ENCODE peak calls at places on chromosomes 13 and 19, in ten cellular contexts. One of them, this sample, is unnamed. For H3K4me1, the result is how much of the 10 kb centered on the place peaks cover.

GRCh38 chr19:4208385-4209094 is 20.8 kb upstream of the EBI3 start:
- DNase-seq in transverse colon: peak
- DNase-seq in suprapubic skin: no peak
- DNase-seq in H1: no peak
- DNase-seq in SK-N-SH: peak
- DNase-seq in ovary: no peak
- DNase-seq in GM12878: no peak
- DNase-seq in upper lobe of left lung: no peak
- DNase-seq in tibial nerve: no peak
- DNase-seq in A549: peak
- DNase-seq in this sample: no peak

GRCh38 chr13:38960175-38960574 is 30.5 kb downstream of the STOML3 start:
- DNase-seq in transverse colon: no peak
- DNase-seq in suprapubic skin: no peak
- DNase-seq in H1: no peak
- DNase-seq in SK-N-SH: no peak
- DNase-seq in ovary: no peak
- DNase-seq in GM12878: no peak
- DNase-seq in upper lobe of left lung: no peak
- DNase-seq in tibial nerve: no peak
- DNase-seq in A549: no peak
- DNase-seq in this sample: no peak

GRCh38 chr13:47858042-47858677 is 142.9 kb downstream of the SUCLA2 start:
- DNase-seq in transverse colon: no peak
- DNase-seq in suprapubic skin: no peak
- DNase-seq in H1: no peak
- DNase-seq in SK-N-SH: no peak
- DNase-seq in ovary: no peak
- DNase-seq in GM12878: no peak
- DNase-seq in upper lobe of left lung: no peak
- DNase-seq in tibial nerve: no peak
- DNase-seq in A549: no peak
- DNase-seq in this sample: no peak

GRCh38 chr13:50378513-50378970 is 363.3 kb downstream of the KCNRG start:
- DNase-seq in transverse colon: no peak
- DNase-seq in suprapubic skin: no peak
- DNase-seq in H1: no peak
- DNase-seq in SK-N-SH: no peak
- DNase-seq in ovary: no peak
- DNase-seq in GM12878: no peak
- DNase-seq in upper lobe of left lung: no peak
- DNase-seq in tibial nerve: no peak
- DNase-seq in A549: no peak
- DNase-seq in this sample: peak

GRCh38 chr19:36417752-36418286 is 625 bp downstream of the ZFP82 start:
- DNase-seq in transverse colon: no peak
- DNase-seq in suprapubic skin: no peak
- DNase-seq in H1: no peak
- DNase-seq in SK-N-SH: no peak
- DNase-seq in ovary: no peak
- DNase-seq in GM12878: no peak
- DNase-seq in upper lobe of left lung: peak
- DNase-seq in tibial nerve: no peak
- DNase-seq in A549: no peak
- DNase-seq in this sample: no peak

GRCh38 chr13:59747529-59747928 is 416.2 kb downstream of the DIAPH3 start:
- DNase-seq in transverse colon: no peak
- DNase-seq in suprapubic skin: no peak
- DNase-seq in H1: no peak
- DNase-seq in SK-N-SH: no peak
- DNase-seq in ovary: no peak
- DNase-seq in GM12878: no peak
- DNase-seq in upper lobe of left lung: no peak
- DNase-seq in tibial nerve: no peak
- DNase-seq in A549: no peak
- DNase-seq in this sample: no peak

GRCh38 chr13:101700598-101700997 is 248.1 kb downstream of the ITGBL1 start:
- DNase-seq in transverse colon: no peak
- DNase-seq in suprapubic skin: no peak
- DNase-seq in H1: no peak
- DNase-seq in SK-N-SH: no peak
- DNase-seq in ovary: no peak
- DNase-seq in GM12878: no peak
- DNase-seq in upper lobe of left lung: no peak
- DNase-seq in tibial nerve: no peak
- DNase-seq in A549: no peak
- DNase-seq in this sample: no peak

GRCh38 chr19:31610036-31610435 is 260.8 kb upstream of the TSHZ3 start:
- DNase-seq in transverse colon: no peak
- DNase-seq in suprapubic skin: no peak
- DNase-seq in H1: no peak
- DNase-seq in SK-N-SH: no peak
- DNase-seq in ovary: no peak
- DNase-seq in GM12878: no peak
- DNase-seq in upper lobe of left lung: no peak
- DNase-seq in tibial nerve: no peak
- DNase-seq in A549: no peak
- DNase-seq in this sample: no peak

GRCh38 chr19:41753159-41753558 is 2.2 kb upstream of the CEACAM6 start:
- DNase-seq in transverse colon: peak
- DNase-seq in suprapubic skin: no peak
- DNase-seq in H1: no peak
- DNase-seq in SK-N-SH: peak
- DNase-seq in ovary: no peak
- DNase-seq in GM12878: no peak
- DNase-seq in upper lobe of left lung: peak
- DNase-seq in tibial nerve: no peak
- DNase-seq in A549: peak
- DNase-seq in this sample: no peak

GRCh38 chr19:21824679-21825078 is 11.3 kb downstream of the ZNF43 start:
- DNase-seq in transverse colon: no peak
- DNase-seq in suprapubic skin: no peak
- DNase-seq in H1: no peak
- DNase-seq in SK-N-SH: no peak
- DNase-seq in ovary: no peak
- DNase-seq in GM12878: no peak
- DNase-seq in upper lobe of left lung: no peak
- DNase-seq in tibial nerve: no peak
- DNase-seq in A549: no peak
- DNase-seq in this sample: no peak

GRCh38 chr13:110560606-110561334 is 752 bp downstream of the RAB20 start:
- DNase-seq in transverse colon: peak
- DNase-seq in suprapubic skin: no peak
- DNase-seq in H1: no peak
- DNase-seq in SK-N-SH: peak
- DNase-seq in ovary: no peak
- DNase-seq in GM12878: no peak
- DNase-seq in upper lobe of left lung: no peak
- DNase-seq in tibial nerve: no peak
- DNase-seq in A549: no peak
- DNase-seq in this sample: no peak

GRCh38 chr13:27201661-27202060 is 30.1 kb upstream of the USP12 start:
- DNase-seq in transverse colon: no peak
- DNase-seq in suprapubic skin: no peak
- DNase-seq in H1: no peak
- DNase-seq in SK-N-SH: no peak
- DNase-seq in ovary: no peak
- DNase-seq in GM12878: no peak
- DNase-seq in upper lobe of left lung: no peak
- DNase-seq in tibial nerve: no peak
- DNase-seq in A549: no peak
- DNase-seq in this sample: no peak
- TF ChIP-seq EP300 in transverse colon: no peak
- TF ChIP-seq EP300 in suprapubic skin: no peak
- TF ChIP-seq EP300 in H1: no peak
- TF ChIP-seq EP300 in SK-N-SH: no peak
- TF ChIP-seq EP300 in ovary: no peak
- TF ChIP-seq EP300 in GM12878: no peak
- TF ChIP-seq EP300 in upper lobe of left lung: no peak
- TF ChIP-seq EP300 in tibial nerve: no peak
- TF ChIP-seq EP300 in A549: no peak
- TF ChIP-seq EP300 in this sample: no peak

GRCh38 chr13:97279079-97279411 is 56.9 kb downstream of the MBNL2 start:
- DNase-seq in transverse colon: no peak
- DNase-seq in suprapubic skin: no peak
- DNase-seq in H1: no peak
- DNase-seq in SK-N-SH: no peak
- DNase-seq in ovary: no peak
- DNase-seq in GM12878: no peak
- DNase-seq in upper lobe of left lung: no peak
- DNase-seq in tibial nerve: no peak
- DNase-seq in A549: no peak
- DNase-seq in this sample: no peak

GRCh38 chr13:97279913-97280312 is 57.8 kb downstream of the MBNL2 start:
- DNase-seq in transverse colon: no peak
- DNase-seq in suprapubic skin: no peak
- DNase-seq in H1: no peak
- DNase-seq in SK-N-SH: no peak
- DNase-seq in ovary: no peak
- DNase-seq in GM12878: no peak
- DNase-seq in upper lobe of left lung: no peak
- DNase-seq in tibial nerve: no peak
- DNase-seq in A549: no peak
- DNase-seq in this sample: no peak

GRCh38 chr13:97281028-97281427 is 58.9 kb downstream of the MBNL2 start:
- DNase-seq in transverse colon: no peak
- DNase-seq in suprapubic skin: no peak
- DNase-seq in H1: no peak
- DNase-seq in SK-N-SH: no peak
- DNase-seq in ovary: no peak
- DNase-seq in GM12878: no peak
- DNase-seq in upper lobe of left lung: no peak
- DNase-seq in tibial nerve: no peak
- DNase-seq in A549: no peak
- DNase-seq in this sample: no peak

GRCh38 chr13:97278395-97279078 is 56.4 kb downstream of the MBNL2 start:
- DNase-seq in transverse colon: no peak
- DNase-seq in suprapubic skin: no peak
- DNase-seq in H1: no peak
- DNase-seq in SK-N-SH: no peak
- DNase-seq in ovary: no peak
- DNase-seq in GM12878: no peak
- DNase-seq in upper lobe of left lung: no peak
- DNase-seq in tibial nerve: no peak
- DNase-seq in A549: no peak
- DNase-seq in this sample: no peak

DNA sequence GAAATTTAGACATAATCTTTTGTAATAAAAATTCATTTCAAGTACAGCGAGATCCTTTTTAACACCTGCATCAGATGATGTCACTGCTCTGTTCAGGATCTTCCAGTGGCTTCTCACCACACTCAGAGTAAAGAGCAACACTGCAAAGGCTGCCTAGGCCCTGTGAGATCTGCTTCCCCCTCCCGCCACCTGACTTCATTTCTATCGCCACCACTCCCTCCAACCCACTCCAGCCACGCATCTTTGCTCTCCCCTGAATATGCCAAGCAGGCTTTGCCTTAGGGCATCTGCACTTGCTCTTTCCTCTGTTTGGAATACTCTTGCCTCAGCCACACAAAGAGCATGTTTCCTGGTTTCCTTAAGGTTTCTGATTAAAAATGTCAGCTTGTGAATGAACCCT is 58.3 kb downstream of the MBNL2 start:
- DNase-seq in transverse colon: no peak
- DNase-seq in suprapubic skin: no peak
- DNase-seq in H1: no peak
- DNase-seq in SK-N-SH: peak
- DNase-seq in ovary: no peak
- DNase-seq in GM12878: no peak
- DNase-seq in upper lobe of left lung: no peak
- DNase-seq in tibial nerve: no peak
- DNase-seq in A549: no peak
- DNase-seq in this sample: no peak
- H3K4me1 ChIP-seq in transverse colon: under half
- H3K4me1 ChIP-seq in suprapubic skin: half or more
- H3K4me1 ChIP-seq in H1: under half
- H3K4me1 ChIP-seq in SK-N-SH: under half
- H3K4me1 ChIP-seq in ovary: under half
- H3K4me1 ChIP-seq in GM12878: under half
- H3K4me1 ChIP-seq in upper lobe of left lung: half or more
- H3K4me1 ChIP-seq in tibial nerve: under half
- H3K4me1 ChIP-seq in A549: half or more
- H3K4me1 ChIP-seq in this sample: half or more

DNA sequence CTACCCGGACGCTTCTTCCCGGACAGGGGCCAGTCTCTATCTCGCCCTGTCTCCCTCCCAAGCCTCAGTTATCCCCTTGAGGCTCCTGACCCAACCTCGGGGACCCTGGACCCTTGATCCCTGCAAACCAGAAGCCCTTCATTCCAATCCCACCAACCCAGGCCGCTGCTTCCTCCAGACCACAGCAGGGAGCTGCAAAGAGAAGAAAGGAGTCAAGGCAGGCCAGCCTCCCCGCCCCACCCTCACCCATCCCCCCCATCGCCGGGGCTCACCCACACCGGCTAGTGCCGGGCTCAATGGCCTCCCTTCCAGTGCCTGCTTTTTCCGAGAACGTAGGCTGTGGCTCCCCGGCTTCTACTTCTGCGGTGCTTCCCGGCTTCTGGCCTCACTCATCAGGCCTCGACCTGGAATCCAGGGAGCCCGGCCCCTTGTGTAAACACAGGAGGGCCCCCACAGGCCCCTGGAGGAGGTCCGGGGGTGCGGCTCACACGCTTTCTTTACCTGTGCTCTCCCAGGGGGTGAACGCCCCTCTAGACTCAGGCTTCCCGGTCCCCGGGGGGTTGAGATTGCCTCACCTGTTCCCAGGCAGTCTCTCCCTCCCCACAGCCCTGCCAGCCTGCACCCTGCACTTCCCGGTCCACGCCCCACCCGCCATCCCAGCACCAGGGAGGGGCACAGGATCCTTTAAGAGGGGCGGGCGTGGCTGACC is at the start of gene FAM83E:
- DNase-seq in transverse colon: peak
- DNase-seq in suprapubic skin: no peak
- DNase-seq in H1: no peak
- DNase-seq in SK-N-SH: no peak
- DNase-seq in ovary: peak
- DNase-seq in GM12878: no peak
- DNase-seq in upper lobe of left lung: peak
- DNase-seq in tibial nerve: no peak
- DNase-seq in A549: peak
- DNase-seq in this sample: no peak
- TF ChIP-seq EP300 in transverse colon: peak
- TF ChIP-seq EP300 in suprapubic skin: no peak
- TF ChIP-seq EP300 in H1: peak
- TF ChIP-seq EP300 in SK-N-SH: no peak
- TF ChIP-seq EP300 in ovary: no peak
- TF ChIP-seq EP300 in GM12878: no peak
- TF ChIP-seq EP300 in upper lobe of left lung: no peak
- TF ChIP-seq EP300 in tibial nerve: no peak
- TF ChIP-seq EP300 in A549: no peak
- TF ChIP-seq EP300 in this sample: no peak

GRCh38 chr19:460877-461609 is at the start of gene SHC2:
- DNase-seq in transverse colon: peak
- DNase-seq in suprapubic skin: no peak
- DNase-seq in H1: no peak
- DNase-seq in SK-N-SH: peak
- DNase-seq in ovary: peak
- DNase-seq in GM12878: no peak
- DNase-seq in upper lobe of left lung: peak
- DNase-seq in tibial nerve: no peak
- DNase-seq in A549: no peak
- DNase-seq in this sample: no peak
- H3K4me1 ChIP-seq in transverse colon: under half
- H3K4me1 ChIP-seq in suprapubic skin: under half
- H3K4me1 ChIP-seq in H1: under half
- H3K4me1 ChIP-seq in SK-N-SH: under half
- H3K4me1 ChIP-seq in ovary: under half
- H3K4me1 ChIP-seq in GM12878: under half
- H3K4me1 ChIP-seq in upper lobe of left lung: under half
- H3K4me1 ChIP-seq in tibial nerve: under half
- H3K4me1 ChIP-seq in A549: under half
- H3K4me1 ChIP-seq in this sample: under half